ENCODE peak calls at places on chromosome 16, in five cellular contexts. One of them, this sample, is unnamed.

GRCh38 chr16:49782405-49782804 is 73.5 kb downstream of the ZNF423 start:
- DNase-seq in adrenal gland: no peak
- DNase-seq in tibial nerve: no peak
- DNase-seq in HCT116: no peak
- DNase-seq in right lobe of liver: no peak
- DNase-seq in this sample: no peak

GRCh38 chr16:28491080-28491969 is 549 bp downstream of the CLN3 start:
- DNase-seq in adrenal gland: peak; percentile 73
- DNase-seq in tibial nerve: peak; percentile 21
- DNase-seq in HCT116: no peak
- DNase-seq in right lobe of liver: no peak
- DNase-seq in this sample: peak; percentile 90

GRCh38 chr16:86500708-86501510 is 9.4 kb upstream of the FOXF1 start:
- DNase-seq in adrenal gland: no peak
- DNase-seq in tibial nerve: no peak
- DNase-seq in HCT116: no peak
- DNase-seq in right lobe of liver: no peak
- DNase-seq in this sample: no peak

GRCh38 chr16:12868169-12868568 is 33.2 kb upstream of the SHISA9 start:
- DNase-seq in adrenal gland: no peak
- DNase-seq in tibial nerve: no peak
- DNase-seq in HCT116: no peak
- DNase-seq in right lobe of liver: no peak
- DNase-seq in this sample: no peak

GRCh38 chr16:50696575-50697420 is 3.4 kb downstream of the NOD2 start:
- DNase-seq in adrenal gland: peak; percentile 84
- DNase-seq in tibial nerve: peak; percentile 81
- DNase-seq in HCT116: peak; percentile 81
- DNase-seq in right lobe of liver: peak; percentile 97
- DNase-seq in this sample: peak; percentile 93

GRCh38 chr16:48542966-48543365 is 67.0 kb downstream of the N4BP1 start:
- DNase-seq in adrenal gland: no peak
- DNase-seq in tibial nerve: no peak
- DNase-seq in HCT116: no peak
- DNase-seq in right lobe of liver: no peak
- DNase-seq in this sample: no peak

GRCh38 chr16:67946128-67946569 is 2.2 kb upstream of the LCAT start:
- DNase-seq in adrenal gland: no peak
- DNase-seq in tibial nerve: no peak
- DNase-seq in HCT116: no peak
- DNase-seq in right lobe of liver: no peak
- DNase-seq in this sample: no peak

GRCh38 chr16:4385789-4386451 is 14.3 kb downstream of the VASN start:
- DNase-seq in adrenal gland: no peak
- DNase-seq in tibial nerve: no peak
- DNase-seq in HCT116: no peak
- DNase-seq in right lobe of liver: no peak
- DNase-seq in this sample: no peak

GRCh38 chr16:56423584-56424403 is 1.6 kb downstream of the AMFR start:
- DNase-seq in adrenal gland: no peak
- DNase-seq in tibial nerve: no peak
- DNase-seq in HCT116: no peak
- DNase-seq in right lobe of liver: no peak
- DNase-seq in this sample: no peak

GRCh38 chr16:64996641-64997040 is 125.2 kb downstream of the CDH11 start:
- DNase-seq in adrenal gland: no peak
- DNase-seq in tibial nerve: no peak
- DNase-seq in HCT116: no peak
- DNase-seq in right lobe of liver: no peak
- DNase-seq in this sample: no peak

GRCh38 chr16:11258553-11259287 is 2.7 kb upstream of the SOCS1 start:
- DNase-seq in adrenal gland: peak; percentile 82
- DNase-seq in tibial nerve: peak; percentile 38
- DNase-seq in HCT116: no peak
- DNase-seq in right lobe of liver: peak; percentile 93
- DNase-seq in this sample: peak; percentile 83

GRCh38 chr16:48590476-48590875 is 19.5 kb downstream of the N4BP1 start:
- DNase-seq in adrenal gland: no peak
- DNase-seq in tibial nerve: no peak
- DNase-seq in HCT116: no peak
- DNase-seq in right lobe of liver: peak; percentile 50
- DNase-seq in this sample: no peak

GRCh38 chr16:23060458-23061320 is 88.6 kb downstream of the USP31 start:
- DNase-seq in adrenal gland: peak; percentile 91
- DNase-seq in tibial nerve: peak; percentile 79
- DNase-seq in HCT116: peak; percentile 47
- DNase-seq in right lobe of liver: peak; percentile 63
- DNase-seq in this sample: no peak

GRCh38 chr16:57798953-57799618 is 3.2 kb downstream of the KIFC3 start:
- DNase-seq in adrenal gland: no peak
- DNase-seq in tibial nerve: no peak
- DNase-seq in HCT116: no peak
- DNase-seq in right lobe of liver: no peak
- DNase-seq in this sample: no peak
- TF ChIP-seq POLR2A in adrenal gland: no peak
- TF ChIP-seq POLR2A in tibial nerve: no peak
- TF ChIP-seq POLR2A in HCT116: no peak
- TF ChIP-seq POLR2A in right lobe of liver: no peak
- TF ChIP-seq POLR2A in this sample: no peak

DNA sequence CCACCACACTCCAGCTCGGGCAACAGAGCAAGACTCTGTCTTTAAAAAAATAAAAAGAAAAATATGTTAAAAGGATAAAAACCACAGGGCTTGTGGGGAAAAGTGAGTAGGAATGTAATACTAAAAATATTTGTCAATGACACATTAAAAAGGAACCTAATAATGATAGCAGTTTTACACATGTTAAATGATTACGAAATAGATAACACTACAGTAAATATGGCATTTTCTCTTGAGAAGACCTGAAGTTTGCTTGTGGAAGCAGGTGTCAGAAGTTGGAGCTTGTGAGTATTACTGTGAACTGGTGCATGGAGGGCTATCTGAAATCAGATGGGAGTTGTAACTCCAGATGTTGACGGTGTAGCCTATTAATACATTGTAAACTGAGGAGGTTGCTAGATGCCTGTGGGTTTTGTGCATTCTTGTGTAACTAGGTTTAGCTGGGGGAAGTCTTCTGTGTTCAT is 44.3 kb upstream of the CLEC18A start:
- DNase-seq in adrenal gland: no peak
- DNase-seq in tibial nerve: no peak
- DNase-seq in HCT116: no peak
- DNase-seq in right lobe of liver: no peak
- DNase-seq in this sample: no peak
- H3K4me1 ChIP-seq in adrenal gland: no peaks in the 10 kb centered on the region
- H3K4me1 ChIP-seq in tibial nerve: peaks cover 25% of the 10 kb centered on the region
- H3K4me1 ChIP-seq in HCT116: no peaks in the 10 kb centered on the region
- H3K4me1 ChIP-seq in right lobe of liver: no peaks in the 10 kb centered on the region
- H3K4me1 ChIP-seq in this sample: no peaks in the 10 kb centered on the region

GRCh38 chr16:19116711-19117449 is 3.1 kb downstream of the ITPRIPL2 start:
- DNase-seq in adrenal gland: no peak
- DNase-seq in tibial nerve: no peak
- DNase-seq in HCT116: no peak
- DNase-seq in right lobe of liver: no peak
- DNase-seq in this sample: no peak

GRCh38 chr16:19110537-19111391 is 3.0 kb upstream of the ITPRIPL2 start:
- DNase-seq in adrenal gland: no peak
- DNase-seq in tibial nerve: no peak
- DNase-seq in HCT116: no peak
- DNase-seq in right lobe of liver: no peak
- DNase-seq in this sample: no peak

GRCh38 chr16:19115148-19116021 is 1.6 kb downstream of the ITPRIPL2 start:
- DNase-seq in adrenal gland: no peak
- DNase-seq in tibial nerve: no peak
- DNase-seq in HCT116: no peak
- DNase-seq in right lobe of liver: no peak
- DNase-seq in this sample: no peak

GRCh38 chr16:19114359-19115147 is 789 bp downstream of the ITPRIPL2 start:
- DNase-seq in adrenal gland: peak; percentile 83
- DNase-seq in tibial nerve: peak; percentile 47
- DNase-seq in HCT116: no peak
- DNase-seq in right lobe of liver: peak; percentile 58
- DNase-seq in this sample: peak; percentile 83

GRCh38 chr16:19113577-19114358 is at the start of gene ITPRIPL2:
- DNase-seq in adrenal gland: peak; percentile 94
- DNase-seq in tibial nerve: peak; percentile 75
- DNase-seq in HCT116: peak; percentile 79
- DNase-seq in right lobe of liver: peak; percentile 89
- DNase-seq in this sample: peak; percentile 89
- TF ChIP-seq POLR2A in adrenal gland: peak; percentile 88
- TF ChIP-seq POLR2A in tibial nerve: peak; percentile 70
- TF ChIP-seq POLR2A in HCT116: peak; percentile 55
- TF ChIP-seq POLR2A in right lobe of liver: peak; percentile 83
- TF ChIP-seq POLR2A in this sample: peak; percentile 27

DNA sequence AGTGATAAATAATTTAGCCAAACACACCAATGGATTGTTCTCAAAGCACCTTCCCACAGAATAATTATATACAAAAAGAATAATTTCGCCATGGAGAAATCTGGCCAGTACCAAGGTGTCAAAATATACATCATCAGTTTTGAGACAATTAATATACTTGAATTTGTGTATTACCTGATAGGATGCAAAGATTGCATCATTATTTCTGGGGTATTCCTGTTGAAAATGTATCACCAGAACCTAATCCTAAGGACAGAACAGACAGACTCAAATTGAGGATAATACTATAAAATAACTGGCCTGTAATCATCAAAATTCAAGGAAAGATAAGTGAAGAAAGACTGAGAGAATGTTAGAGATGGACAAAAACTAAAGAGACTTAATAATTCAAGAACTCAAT is 111.9 kb downstream of the MRTFB start:
- DNase-seq in adrenal gland: no peak
- DNase-seq in tibial nerve: no peak
- DNase-seq in HCT116: no peak
- DNase-seq in right lobe of liver: no peak
- DNase-seq in this sample: no peak
- H3K4me1 ChIP-seq in adrenal gland: peaks cover 12% of the 10 kb centered on the region
- H3K4me1 ChIP-seq in tibial nerve: peaks cover 14% of the 10 kb centered on the region
- H3K4me1 ChIP-seq in HCT116: no peaks in the 10 kb centered on the region
- H3K4me1 ChIP-seq in right lobe of liver: no peaks in the 10 kb centered on the region
- H3K4me1 ChIP-seq in this sample: no peaks in the 10 kb centered on the region

GRCh38 chr16:1420540-1421205 is at the start of gene UQCC4:
- DNase-seq in adrenal gland: peak; percentile 99
- DNase-seq in tibial nerve: peak; percentile 99
- DNase-seq in HCT116: peak; percentile 98
- DNase-seq in right lobe of liver: peak; percentile 99
- DNase-seq in this sample: peak; percentile 99
- TF ChIP-seq POLR2A in adrenal gland: peak; percentile 81
- TF ChIP-seq POLR2A in tibial nerve: peak; percentile 75
- TF ChIP-seq POLR2A in HCT116: no peak
- TF ChIP-seq POLR2A in right lobe of liver: peak; percentile 58
- TF ChIP-seq POLR2A in this sample: peak; percentile 41

GRCh38 chr16:84119368-84119767 is 2.6 kb upstream of the MBTPS1 start:
- DNase-seq in adrenal gland: no peak
- DNase-seq in tibial nerve: no peak
- DNase-seq in HCT116: no peak
- DNase-seq in right lobe of liver: no peak
- DNase-seq in this sample: no peak

GRCh38 chr16:84117482-84117843 is 721 bp upstream of the MBTPS1 start:
- DNase-seq in adrenal gland: no peak
- DNase-seq in tibial nerve: no peak
- DNase-seq in HCT116: no peak
- DNase-seq in right lobe of liver: no peak
- DNase-seq in this sample: no peak

GRCh38 chr16:84120023-84120422 is 3.3 kb upstream of the MBTPS1 start:
- DNase-seq in adrenal gland: no peak
- DNase-seq in tibial nerve: no peak
- DNase-seq in HCT116: no peak
- DNase-seq in right lobe of liver: no peak
- DNase-seq in this sample: no peak

GRCh38 chr16:84115919-84116719 is 623 bp downstream of the MBTPS1 start:
- DNase-seq in adrenal gland: peak; percentile 77
- DNase-seq in tibial nerve: no peak
- DNase-seq in HCT116: no peak
- DNase-seq in right lobe of liver: peak; percentile 73
- DNase-seq in this sample: no peak

GRCh38 chr16:84116720-84117481 is at the start of gene MBTPS1:
- DNase-seq in adrenal gland: peak; percentile 98
- DNase-seq in tibial nerve: peak; percentile 93
- DNase-seq in HCT116: peak; percentile 98
- DNase-seq in right lobe of liver: peak; percentile 99
- DNase-seq in this sample: peak; percentile 100
- H3K4me1 ChIP-seq in adrenal gland: peaks cover 4% of the 10 kb centered on the region
- H3K4me1 ChIP-seq in tibial nerve: peaks cover 40% of the 10 kb centered on the region
- H3K4me1 ChIP-seq in HCT116: peaks cover 22% of the 10 kb centered on the region
- H3K4me1 ChIP-seq in right lobe of liver: peaks cover 15% of the 10 kb centered on the region
- H3K4me1 ChIP-seq in this sample: peaks cover 53% of the 10 kb centered on the region